ENCODE peak calls at places on chromosomes 7 and 10, in seven cellular contexts. One of them, this sample, is unnamed.

GRCh38 chr10:14569274-14570060 is 205.2 kb downstream of the FAM107B start:
- DNase-seq in GM23248: no peak
- DNase-seq in PC-3: no peak
- DNase-seq in fibroblast of lung: no peak
- DNase-seq in colonic mucosa: peak
- DNase-seq in endothelial cell of umbilical vein: no peak
- DNase-seq in IMR-90: no peak
- DNase-seq in this sample: no peak

GRCh38 chr10:80684217-80684616 is 146.5 kb downstream of the SH2D4B start:
- DNase-seq in GM23248: peak
- DNase-seq in IMR-90: peak
- DNase-seq in endothelial cell of umbilical vein: peak
- DNase-seq in fibroblast of lung: peak
- DNase-seq in colonic mucosa: no peak
- DNase-seq in PC-3: peak
- DNase-seq in this sample: no peak

GRCh38 chr7:52257890-52258289 is 777.5 kb upstream of the POM121L12 start:
- DNase-seq in PC-3: no peak
- DNase-seq in endothelial cell of umbilical vein: peak
- DNase-seq in IMR-90: no peak
- DNase-seq in fibroblast of lung: no peak
- DNase-seq in GM23248: no peak
- DNase-seq in colonic mucosa: no peak
- DNase-seq in this sample: no peak

GRCh38 chr10:71033396-71033980 is 145.1 kb upstream of the PCBD1 start:
- DNase-seq in fibroblast of lung: no peak
- DNase-seq in colonic mucosa: no peak
- DNase-seq in PC-3: no peak
- DNase-seq in endothelial cell of umbilical vein: no peak
- DNase-seq in GM23248: no peak
- DNase-seq in IMR-90: no peak
- DNase-seq in this sample: no peak

GRCh38 chr7:28316489-28316888 is 95.8 kb upstream of the CREB5 start:
- DNase-seq in endothelial cell of umbilical vein: no peak
- DNase-seq in IMR-90: peak
- DNase-seq in GM23248: peak
- DNase-seq in fibroblast of lung: peak
- DNase-seq in colonic mucosa: no peak
- DNase-seq in PC-3: no peak
- DNase-seq in this sample: no peak

GRCh38 chr10:74652664-74653063 is 173.7 kb upstream of the KAT6B start:
- DNase-seq in GM23248: peak
- DNase-seq in colonic mucosa: no peak
- DNase-seq in endothelial cell of umbilical vein: no peak
- DNase-seq in PC-3: peak
- DNase-seq in IMR-90: peak
- DNase-seq in fibroblast of lung: no peak
- DNase-seq in this sample: no peak

GRCh38 chr10:92395271-92395670 is 104.3 kb downstream of the MARCHF5 start:
- DNase-seq in colonic mucosa: no peak
- DNase-seq in fibroblast of lung: no peak
- DNase-seq in IMR-90: no peak
- DNase-seq in endothelial cell of umbilical vein: no peak
- DNase-seq in GM23248: no peak
- DNase-seq in PC-3: no peak
- DNase-seq in this sample: no peak

GRCh38 chr7:68511281-68511680 is 1087.0 kb upstream of the AUTS2 start:
- DNase-seq in endothelial cell of umbilical vein: no peak
- DNase-seq in colonic mucosa: no peak
- DNase-seq in PC-3: no peak
- DNase-seq in GM23248: no peak
- DNase-seq in fibroblast of lung: no peak
- DNase-seq in IMR-90: no peak
- DNase-seq in this sample: peak

GRCh38 chr10:119205926-119206602 is 1.3 kb upstream of the GRK5 start:
- DNase-seq in endothelial cell of umbilical vein: no peak
- DNase-seq in IMR-90: no peak
- DNase-seq in GM23248: no peak
- DNase-seq in colonic mucosa: peak
- DNase-seq in PC-3: peak
- DNase-seq in fibroblast of lung: no peak
- DNase-seq in this sample: no peak

GRCh38 chr7:43926193-43927043 is at the start of gene UBE2D4:
- DNase-seq in fibroblast of lung: peak
- DNase-seq in endothelial cell of umbilical vein: peak
- DNase-seq in PC-3: peak
- DNase-seq in colonic mucosa: peak
- DNase-seq in GM23248: peak
- DNase-seq in IMR-90: peak
- DNase-seq in this sample: peak
- H3K9ac ChIP-seq in fibroblast of lung: peak
- H3K9ac ChIP-seq in endothelial cell of umbilical vein: peak
- H3K9ac ChIP-seq in PC-3: peak
- H3K9ac ChIP-seq in colonic mucosa: peak
- H3K9ac ChIP-seq in GM23248: peak
- H3K9ac ChIP-seq in IMR-90: peak
- H3K9ac ChIP-seq in this sample: peak

DNA sequence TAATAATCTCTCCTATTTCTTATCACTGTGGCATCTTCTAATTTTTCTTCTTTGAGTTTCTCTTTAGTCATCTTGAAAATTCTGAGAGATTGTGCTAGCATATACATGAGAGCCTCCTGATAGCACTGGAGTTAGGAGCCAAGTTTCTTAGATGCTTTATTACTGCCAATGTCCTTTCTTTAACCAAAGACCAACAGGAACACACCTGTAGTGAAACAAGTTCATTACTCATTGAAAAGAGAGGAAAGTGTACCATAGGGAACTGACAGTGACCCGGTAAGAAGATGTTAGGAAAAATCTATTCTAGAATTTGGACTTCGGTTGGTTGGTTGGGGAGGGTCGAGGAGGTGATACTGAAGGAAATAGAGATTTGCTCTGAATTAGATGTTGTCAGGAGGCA is 27.1 kb upstream of the CD36 start:
- DNase-seq in PC-3: no peak
- DNase-seq in GM23248: peak
- DNase-seq in endothelial cell of umbilical vein: no peak
- DNase-seq in IMR-90: no peak
- DNase-seq in colonic mucosa: no peak
- DNase-seq in fibroblast of lung: no peak
- DNase-seq in this sample: no peak
- H3K4me3 ChIP-seq in PC-3: no peak
- H3K4me3 ChIP-seq in GM23248: no peak
- H3K4me3 ChIP-seq in endothelial cell of umbilical vein: no peak
- H3K4me3 ChIP-seq in IMR-90: no peak
- H3K4me3 ChIP-seq in colonic mucosa: no peak
- H3K4me3 ChIP-seq in fibroblast of lung: no peak
- H3K4me3 ChIP-seq in this sample: no peak

DNA sequence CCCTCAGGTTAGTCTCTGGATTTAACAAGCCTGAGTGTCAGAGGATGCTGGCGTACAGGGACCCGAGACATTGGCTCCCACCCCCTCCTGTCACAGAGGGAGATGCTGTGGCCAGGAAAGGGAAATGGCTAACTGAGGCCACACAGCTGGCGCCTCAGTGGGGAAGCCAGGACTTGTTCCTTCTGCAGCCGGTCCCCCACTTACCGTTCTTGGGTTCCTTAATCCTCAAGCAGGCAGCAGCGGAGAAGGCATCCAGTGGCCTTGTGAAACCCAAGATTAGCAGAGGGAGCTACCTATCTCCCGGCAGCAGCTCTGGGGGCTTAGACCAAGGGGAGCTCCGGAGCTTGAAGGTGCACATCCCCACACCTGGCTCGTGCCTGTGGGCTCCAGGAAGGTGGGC is 65.4 kb downstream of the NEURL1 start:
- DNase-seq in endothelial cell of umbilical vein: no peak
- DNase-seq in GM23248: no peak
- DNase-seq in IMR-90: no peak
- DNase-seq in fibroblast of lung: no peak
- DNase-seq in PC-3: no peak
- DNase-seq in colonic mucosa: no peak
- DNase-seq in this sample: no peak
- H3K9ac ChIP-seq in endothelial cell of umbilical vein: no peak
- H3K9ac ChIP-seq in GM23248: no peak
- H3K9ac ChIP-seq in IMR-90: no peak
- H3K9ac ChIP-seq in fibroblast of lung: no peak
- H3K9ac ChIP-seq in PC-3: no peak
- H3K9ac ChIP-seq in colonic mucosa: no peak
- H3K9ac ChIP-seq in this sample: peak

DNA sequence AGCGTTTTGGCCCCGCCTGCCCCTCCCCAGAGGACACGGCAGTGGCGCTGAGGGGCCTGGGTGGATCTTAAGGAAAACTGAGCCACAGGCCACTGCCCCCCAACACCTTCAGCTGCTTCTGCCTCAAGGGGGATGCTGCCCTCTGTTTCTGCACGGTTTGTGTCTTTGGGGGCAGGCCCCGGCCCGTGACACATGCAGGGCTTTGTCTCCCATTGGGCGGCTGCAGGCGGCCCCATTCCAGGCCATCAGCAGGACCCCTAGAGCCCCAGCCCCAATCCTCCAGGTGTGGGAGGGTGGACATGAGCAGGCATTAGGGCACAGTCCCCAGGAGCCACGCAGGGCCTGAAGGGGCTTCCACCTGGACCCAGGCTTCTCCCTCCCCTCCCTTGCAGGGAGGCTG is 25.3 kb upstream of the PPP2R2D start:
- DNase-seq in GM23248: no peak
- DNase-seq in endothelial cell of umbilical vein: no peak
- DNase-seq in IMR-90: no peak
- DNase-seq in fibroblast of lung: no peak
- DNase-seq in colonic mucosa: no peak
- DNase-seq in PC-3: no peak
- DNase-seq in this sample: no peak
- H3K4me3 ChIP-seq in GM23248: no peak
- H3K4me3 ChIP-seq in endothelial cell of umbilical vein: no peak
- H3K4me3 ChIP-seq in IMR-90: no peak
- H3K4me3 ChIP-seq in fibroblast of lung: no peak
- H3K4me3 ChIP-seq in colonic mucosa: no peak
- H3K4me3 ChIP-seq in PC-3: no peak
- H3K4me3 ChIP-seq in this sample: no peak

GRCh38 chr10:25552283-25552919 is 377.6 kb downstream of the GPR158 start:
- DNase-seq in colonic mucosa: no peak
- DNase-seq in PC-3: no peak
- DNase-seq in fibroblast of lung: no peak
- DNase-seq in IMR-90: no peak
- DNase-seq in endothelial cell of umbilical vein: no peak
- DNase-seq in GM23248: no peak
- DNase-seq in this sample: no peak

GRCh38 chr10:25547391-25547790 is 372.6 kb downstream of the GPR158 start:
- DNase-seq in PC-3: no peak
- DNase-seq in colonic mucosa: no peak
- DNase-seq in fibroblast of lung: no peak
- DNase-seq in endothelial cell of umbilical vein: peak
- DNase-seq in GM23248: no peak
- DNase-seq in IMR-90: no peak
- DNase-seq in this sample: peak
- H3K9ac ChIP-seq in PC-3: no peak
- H3K9ac ChIP-seq in colonic mucosa: no peak
- H3K9ac ChIP-seq in fibroblast of lung: no peak
- H3K9ac ChIP-seq in endothelial cell of umbilical vein: no peak
- H3K9ac ChIP-seq in GM23248: no peak
- H3K9ac ChIP-seq in IMR-90: no peak
- H3K9ac ChIP-seq in this sample: no peak

GRCh38 chr7:13745530-13745929 is 243.9 kb downstream of the ETV1 start:
- DNase-seq in fibroblast of lung: no peak
- DNase-seq in IMR-90: no peak
- DNase-seq in endothelial cell of umbilical vein: no peak
- DNase-seq in PC-3: no peak
- DNase-seq in GM23248: no peak
- DNase-seq in colonic mucosa: no peak
- DNase-seq in this sample: no peak
- H3K4me3 ChIP-seq in fibroblast of lung: no peak
- H3K4me3 ChIP-seq in IMR-90: no peak
- H3K4me3 ChIP-seq in endothelial cell of umbilical vein: no peak
- H3K4me3 ChIP-seq in PC-3: no peak
- H3K4me3 ChIP-seq in GM23248: no peak
- H3K4me3 ChIP-seq in colonic mucosa: no peak
- H3K4me3 ChIP-seq in this sample: no peak

GRCh38 chr7:143882020-143882610 is 19.9 kb downstream of the TCAF1 start:
- DNase-seq in endothelial cell of umbilical vein: peak
- DNase-seq in GM23248: peak
- DNase-seq in IMR-90: peak
- DNase-seq in fibroblast of lung: peak
- DNase-seq in colonic mucosa: peak
- DNase-seq in PC-3: no peak
- DNase-seq in this sample: peak
- H3K9ac ChIP-seq in endothelial cell of umbilical vein: peak
- H3K9ac ChIP-seq in GM23248: peak
- H3K9ac ChIP-seq in IMR-90: peak
- H3K9ac ChIP-seq in fibroblast of lung: peak
- H3K9ac ChIP-seq in colonic mucosa: peak
- H3K9ac ChIP-seq in PC-3: no peak
- H3K9ac ChIP-seq in this sample: peak

GRCh38 chr7:44279286-44279685 is 46.1 kb downstream of the CAMK2B start:
- DNase-seq in GM23248: no peak
- DNase-seq in colonic mucosa: no peak
- DNase-seq in IMR-90: no peak
- DNase-seq in endothelial cell of umbilical vein: no peak
- DNase-seq in fibroblast of lung: no peak
- DNase-seq in PC-3: no peak
- DNase-seq in this sample: no peak
- H3K4me3 ChIP-seq in GM23248: no peak
- H3K4me3 ChIP-seq in colonic mucosa: no peak
- H3K4me3 ChIP-seq in IMR-90: no peak
- H3K4me3 ChIP-seq in endothelial cell of umbilical vein: no peak
- H3K4me3 ChIP-seq in fibroblast of lung: no peak
- H3K4me3 ChIP-seq in PC-3: no peak
- H3K4me3 ChIP-seq in this sample: no peak

DNA sequence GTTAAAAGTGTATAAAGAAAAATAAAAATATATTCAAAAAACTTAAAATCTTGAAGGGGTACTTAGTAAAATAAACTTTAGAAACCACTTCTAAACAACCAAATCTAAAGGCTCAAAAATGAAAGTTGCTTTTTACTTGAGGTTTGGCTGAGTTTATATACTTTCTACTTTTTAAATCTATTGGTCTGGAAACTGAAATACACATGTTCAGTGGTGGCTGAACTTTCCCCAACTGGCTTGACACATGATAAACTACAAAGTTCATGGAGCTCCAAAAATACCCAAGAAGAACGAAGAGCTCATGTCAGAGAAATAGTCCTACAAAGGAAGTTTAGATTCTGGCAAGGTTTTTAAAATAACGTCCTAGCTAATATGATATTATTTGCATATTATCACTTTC is 28.5 kb downstream of the SEMA3C start:
- DNase-seq in IMR-90: peak
- DNase-seq in GM23248: no peak
- DNase-seq in PC-3: no peak
- DNase-seq in fibroblast of lung: peak
- DNase-seq in endothelial cell of umbilical vein: no peak
- DNase-seq in colonic mucosa: no peak
- DNase-seq in this sample: no peak
- H3K9ac ChIP-seq in IMR-90: no peak
- H3K9ac ChIP-seq in GM23248: no peak
- H3K9ac ChIP-seq in PC-3: no peak
- H3K9ac ChIP-seq in fibroblast of lung: no peak
- H3K9ac ChIP-seq in endothelial cell of umbilical vein: no peak
- H3K9ac ChIP-seq in colonic mucosa: no peak
- H3K9ac ChIP-seq in this sample: no peak

This sample was measured in neuronal stem cell.